ENCODE peak calls at places on chromosomes 5 and 9, in six cellular contexts. E is H9, C is H1, L is IMR-90, S is mesenchymal stem cell, P is trophoblast cell. O is an unnamed sample.

GRCh38 chr5:76104027-76104426 is 20.8 kb downstream of the SV2C start:
- DNase-seq in E (peak), C (peak), L (peak), S (peak), P (peak), O (peak)

GRCh38 chr5:177367323-177367848 is 9.7 kb downstream of the RGS14 start:
- DNase-seq in E (no peak), C (no peak), L (no peak), S (no peak), P (no peak), O (no peak)

GRCh38 chr5:156913719-156914370 is 49.2 kb downstream of the TIMD4 start:
- DNase-seq in E (peak), C (peak), L (no peak), S (no peak), P (no peak), O (no peak)

GRCh38 chr9:18544456-18544855 is 70.5 kb downstream of the ADAMTSL1 start:
- DNase-seq in E (no peak), C (no peak), L (no peak), S (no peak), P (no peak), O (no peak)

GRCh38 chr9:124500028-124500795 is 7.0 kb downstream of the NR5A1 start:
- DNase-seq in E (no peak), C (no peak), L (no peak), S (no peak), P (no peak), O (no peak)

GRCh38 chr5:35859101-35859661 is 2.5 kb downstream of the IL7R start:
- DNase-seq in E (no peak), C (no peak), L (peak), S (peak), P (peak), O (peak)

GRCh38 chr5:371811-372555 is 50.5 kb downstream of the AHRR start:
- DNase-seq in E (peak), C (peak), L (no peak), S (no peak), P (no peak), O (no peak)

GRCh38 chr5:166111021-166111420 is 2180.4 kb upstream of the WWC1 start:
- DNase-seq in E (no peak), C (no peak), L (no peak), S (no peak), P (no peak), O (no peak)

GRCh38 chr5:96934291-96934694 is 1.6 kb upstream of the LNPEP start:
- DNase-seq in E (no peak), C (no peak), L (peak), S (no peak), P (no peak), O (no peak)

GRCh38 chr5:159094745-159095144 is 5.0 kb downstream of the EBF1 start:
- DNase-seq in E (peak), C (no peak), L (peak), S (peak), P (no peak), O (no peak)

GRCh38 chr5:14306415-14306814 is 163.3 kb downstream of the TRIO start:
- DNase-seq in E (no peak), C (no peak), L (no peak), S (no peak), P (no peak), O (no peak)

DNA sequence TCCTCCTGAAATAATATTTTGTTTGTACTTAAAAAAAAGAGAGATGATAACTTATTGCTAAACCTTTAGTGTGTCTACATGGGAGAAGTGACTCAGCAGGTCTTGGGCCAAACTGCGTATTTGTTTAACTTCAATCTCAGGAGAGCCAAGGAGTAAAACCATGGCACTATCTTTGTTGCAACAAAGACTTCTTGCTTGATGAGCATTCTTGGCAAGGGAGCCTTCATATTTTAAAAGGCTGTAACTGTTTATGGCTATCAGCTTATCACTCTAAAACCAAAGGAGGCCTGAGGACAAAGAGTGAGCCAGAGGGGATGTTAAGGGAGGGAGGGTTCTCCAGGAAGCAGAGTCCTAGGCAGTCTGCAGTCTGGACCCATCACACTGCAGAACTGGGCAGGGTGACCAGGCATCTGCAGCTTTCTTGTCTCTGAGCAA is 216.2 kb upstream of the S1PR3 start:
- DNase-seq in E (no peak), C (no peak), L (peak), S (peak), P (no peak), O (no peak)
- H3K27ac ChIP-seq in E (no peak), C (no peak), L (peak), S (peak), P (peak), O (no peak)

GRCh38 chr5:108529381-108529780 is 147.5 kb upstream of the FBXL17 start:
- DNase-seq in E (no peak), C (no peak), L (peak), S (peak), P (no peak), O (no peak)

GRCh38 chr5:108531367-108532211 is 149.7 kb upstream of the FBXL17 start:
- DNase-seq in E (no peak), C (no peak), L (peak), S (peak), P (no peak), O (no peak)

GRCh38 chr5:108528655-108529054 is 146.8 kb upstream of the FBXL17 start:
- DNase-seq in E (no peak), C (no peak), L (no peak), S (no peak), P (no peak), O (no peak)

GRCh38 chr5:108536321-108536720 is 154.4 kb upstream of the FBXL17 start:
- DNase-seq in E (no peak), C (no peak), L (no peak), S (no peak), P (no peak), O (no peak)

DNA sequence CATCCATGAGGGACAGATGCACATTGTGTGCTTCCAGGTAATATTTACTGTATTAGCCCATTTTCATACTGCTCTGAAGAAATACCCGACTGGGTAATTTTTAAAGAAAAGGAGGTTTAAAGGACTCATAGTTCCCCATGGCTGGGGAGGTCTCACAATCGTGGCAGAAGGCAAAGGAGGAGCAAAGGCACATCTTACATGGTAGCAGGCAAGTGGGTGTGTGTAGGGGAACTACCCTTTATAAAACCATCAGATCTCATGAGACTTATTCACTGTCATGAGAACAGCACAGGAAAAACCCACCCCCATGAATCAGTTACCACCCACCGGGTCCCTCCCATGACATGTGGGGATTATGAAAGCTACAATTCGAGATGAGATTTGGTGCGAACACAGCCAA is 148.8 kb upstream of the FBXL17 start:
- DNase-seq in E (no peak), C (no peak), L (no peak), S (no peak), P (no peak), O (no peak)
- H3K14ac ChIP-seq in E (no peak), C (no peak), L (peak), S (no peak), P (no peak), O (no peak)

GRCh38 chr5:95864944-95865504 is 42.5 kb upstream of the GLRX start:
- DNase-seq in E (no peak), C (no peak), L (peak), S (peak), P (no peak), O (no peak)
- H3K27ac ChIP-seq in E (no peak), C (no peak), L (peak), S (no peak), P (peak), O (peak)

DNA sequence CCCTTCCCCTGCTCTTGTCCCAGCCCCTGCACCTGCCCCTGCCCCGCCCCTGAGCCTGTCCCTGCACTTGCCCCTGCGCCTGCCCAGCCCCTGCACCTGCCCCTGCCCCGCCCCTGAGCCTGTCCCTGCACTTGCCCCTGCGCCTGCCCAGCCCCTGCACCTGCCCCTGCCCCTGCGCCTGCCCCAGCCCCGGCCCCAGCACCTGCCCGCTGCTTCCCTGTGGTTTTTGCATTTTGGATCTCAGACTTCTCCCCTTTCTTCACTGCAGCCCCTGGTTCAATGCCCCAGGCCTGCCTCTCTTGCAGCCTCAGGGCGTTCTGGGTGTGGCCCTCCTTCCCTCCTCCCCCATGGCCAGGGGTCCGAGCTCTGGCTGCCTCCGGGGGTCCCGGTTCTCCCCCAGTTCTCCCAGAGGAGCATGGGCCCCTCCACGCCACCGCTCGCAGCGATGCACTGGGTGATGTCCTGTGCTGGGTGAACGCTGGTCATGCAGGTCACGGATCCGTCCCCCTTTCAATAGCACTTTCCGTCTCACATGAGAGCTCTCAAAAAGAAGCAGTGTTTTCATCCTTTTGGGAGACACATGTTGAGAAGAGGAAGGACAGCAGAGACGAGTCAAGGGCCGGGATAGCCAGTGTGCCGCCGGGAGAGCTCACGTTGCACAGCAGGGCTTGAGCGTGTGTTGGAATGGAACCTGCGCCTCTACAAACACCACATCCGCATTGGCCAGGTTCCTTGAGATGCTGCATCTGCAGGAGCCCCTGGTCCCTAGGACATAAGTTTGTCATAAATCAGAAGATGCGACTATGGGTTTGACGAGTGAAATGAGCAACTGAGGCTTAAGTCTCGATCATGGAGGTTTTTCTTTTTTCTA is 44.0 kb upstream of the IRX4 start:
- DNase-seq in E (no peak), C (no peak), L (no peak), S (no peak), P (no peak), O (no peak)
- H3K14ac ChIP-seq in E (no peak), C (no peak), L (no peak), S (no peak), P (no peak), O (no peak)